ENCODE peak calls at places on chromosomes 5 and 9, in four cellular contexts. One of them, this sample, is unnamed.

GRCh38 chr9:121528642-121529041 is 29.0 kb upstream of the GGTA1 start:
- DNase-seq in prostate gland: no peak
- DNase-seq in upper lobe of right lung: no peak
- DNase-seq in endodermal cell: no peak
- DNase-seq in this sample: no peak

GRCh38 chr9:94082956-94083355 is 1.3 kb upstream of the PTPDC1 start:
- DNase-seq in prostate gland: no peak
- DNase-seq in upper lobe of right lung: no peak
- DNase-seq in endodermal cell: no peak
- DNase-seq in this sample: no peak

GRCh38 chr5:107370569-107370968 is 300.2 kb downstream of the EFNA5 start:
- DNase-seq in prostate gland: no peak
- DNase-seq in upper lobe of right lung: no peak
- DNase-seq in endodermal cell: no peak
- DNase-seq in this sample: no peak

GRCh38 chr5:33582417-33582816 is 141.7 kb downstream of the TARS1 start:
- DNase-seq in prostate gland: no peak
- DNase-seq in upper lobe of right lung: no peak
- DNase-seq in endodermal cell: no peak
- DNase-seq in this sample: no peak

GRCh38 chr5:139817970-139818369 is 22.4 kb downstream of the PSD2 start:
- DNase-seq in prostate gland: no peak
- DNase-seq in upper lobe of right lung: peak; percentile 15
- DNase-seq in endodermal cell: no peak
- DNase-seq in this sample: no peak

GRCh38 chr5:10797246-10797645 is 36.2 kb upstream of the DAP start:
- DNase-seq in prostate gland: no peak
- DNase-seq in upper lobe of right lung: no peak
- DNase-seq in endodermal cell: no peak
- DNase-seq in this sample: no peak

GRCh38 chr5:154829589-154830218 is 20.7 kb downstream of the FAXDC2 start:
- DNase-seq in prostate gland: peak; percentile 70
- DNase-seq in upper lobe of right lung: peak; percentile 71
- DNase-seq in endodermal cell: no peak
- DNase-seq in this sample: no peak

GRCh38 chr5:125199968-125200841 is 453.8 kb upstream of the ZNF608 start:
- DNase-seq in prostate gland: no peak
- DNase-seq in upper lobe of right lung: no peak
- DNase-seq in endodermal cell: peak; percentile 64
- DNase-seq in this sample: no peak

GRCh38 chr9:115146581-115147021 is 28.6 kb upstream of the TNC start:
- DNase-seq in prostate gland: peak; percentile 6
- DNase-seq in upper lobe of right lung: no peak
- DNase-seq in endodermal cell: no peak
- DNase-seq in this sample: no peak

GRCh38 chr9:84668204-84669007 is 1.1 kb upstream of the NTRK2 start:
- DNase-seq in prostate gland: no peak
- DNase-seq in upper lobe of right lung: peak; percentile 76
- DNase-seq in endodermal cell: peak; percentile 95
- DNase-seq in this sample: peak; percentile 87

GRCh38 chr5:20555034-20555433 is 567.0 kb upstream of the CDH18 start:
- DNase-seq in prostate gland: no peak
- DNase-seq in upper lobe of right lung: no peak
- DNase-seq in endodermal cell: no peak
- DNase-seq in this sample: no peak

GRCh38 chr9:35808433-35808832 is 3.6 kb downstream of the SPAG8 start:
- DNase-seq in prostate gland: no peak
- DNase-seq in upper lobe of right lung: no peak
- DNase-seq in endodermal cell: no peak
- DNase-seq in this sample: no peak

GRCh38 chr5:158058208-158058607 is 199.3 kb upstream of the CLINT1 start:
- DNase-seq in prostate gland: no peak
- DNase-seq in upper lobe of right lung: no peak
- DNase-seq in endodermal cell: no peak
- DNase-seq in this sample: no peak

GRCh38 chr5:31106742-31107546 is 86.5 kb upstream of the CDH6 start:
- DNase-seq in prostate gland: no peak
- DNase-seq in upper lobe of right lung: no peak
- DNase-seq in endodermal cell: no peak
- DNase-seq in this sample: no peak
- H3K4me3 ChIP-seq in prostate gland: no peak overlapping the region
- H3K4me3 ChIP-seq in upper lobe of right lung: no peak overlapping the region
- H3K4me3 ChIP-seq in endodermal cell: peak overlapping the region; percentile 69
- H3K4me3 ChIP-seq in this sample: no peak overlapping the region

GRCh38 chr5:77873239-77873638 is 97.1 kb upstream of the TBCA start:
- DNase-seq in prostate gland: no peak
- DNase-seq in upper lobe of right lung: no peak
- DNase-seq in endodermal cell: no peak
- DNase-seq in this sample: no peak

GRCh38 chr5:77871946-77872345 is 95.8 kb upstream of the TBCA start:
- DNase-seq in prostate gland: no peak
- DNase-seq in upper lobe of right lung: no peak
- DNase-seq in endodermal cell: peak; percentile 66
- DNase-seq in this sample: no peak

GRCh38 chr5:77869115-77869798 is 93.1 kb upstream of the TBCA start:
- DNase-seq in prostate gland: no peak
- DNase-seq in upper lobe of right lung: no peak
- DNase-seq in endodermal cell: no peak
- DNase-seq in this sample: no peak

GRCh38 chr5:77867914-77868313 is 91.8 kb upstream of the TBCA start:
- DNase-seq in prostate gland: no peak
- DNase-seq in upper lobe of right lung: no peak
- DNase-seq in endodermal cell: no peak
- DNase-seq in this sample: no peak

GRCh38 chr5:77871016-77871415 is 94.9 kb upstream of the TBCA start:
- DNase-seq in prostate gland: no peak
- DNase-seq in upper lobe of right lung: no peak
- DNase-seq in endodermal cell: no peak
- DNase-seq in this sample: no peak
- H3K27ac ChIP-seq in prostate gland: no peak overlapping the region
- H3K27ac ChIP-seq in upper lobe of right lung: no peak overlapping the region
- H3K27ac ChIP-seq in endodermal cell: no peak overlapping the region
- H3K27ac ChIP-seq in this sample: no peak overlapping the region

GRCh38 chr5:60887096-60887495 is 43.0 kb upstream of the ELOVL7 start:
- DNase-seq in prostate gland: no peak
- DNase-seq in upper lobe of right lung: no peak
- DNase-seq in endodermal cell: no peak
- DNase-seq in this sample: no peak

GRCh38 chr5:60886158-60886557 is 42.1 kb upstream of the ELOVL7 start:
- DNase-seq in prostate gland: no peak
- DNase-seq in upper lobe of right lung: no peak
- DNase-seq in endodermal cell: no peak
- DNase-seq in this sample: no peak

GRCh38 chr5:60888359-60889061 is 44.4 kb upstream of the ELOVL7 start:
- DNase-seq in prostate gland: no peak
- DNase-seq in upper lobe of right lung: no peak
- DNase-seq in endodermal cell: no peak
- DNase-seq in this sample: no peak

GRCh38 chr5:60883229-60883628 is 39.2 kb upstream of the ELOVL7 start:
- DNase-seq in prostate gland: no peak
- DNase-seq in upper lobe of right lung: no peak
- DNase-seq in endodermal cell: no peak
- DNase-seq in this sample: no peak
- TF ChIP-seq CTCF in prostate gland: peak; percentile 45
- TF ChIP-seq CTCF in upper lobe of right lung: peak; percentile 34
- TF ChIP-seq CTCF in endodermal cell: peak; percentile 77
- TF ChIP-seq CTCF in this sample: no peak

GRCh38 chr5:159743234-159743633 is 173.0 kb upstream of the ADRA1B start:
- DNase-seq in prostate gland: no peak
- DNase-seq in upper lobe of right lung: no peak
- DNase-seq in endodermal cell: no peak
- DNase-seq in this sample: no peak
- H3K4me3 ChIP-seq in prostate gland: no peak overlapping the region
- H3K4me3 ChIP-seq in upper lobe of right lung: no peak overlapping the region
- H3K4me3 ChIP-seq in endodermal cell: no peak overlapping the region
- H3K4me3 ChIP-seq in this sample: no peak overlapping the region

DNA sequence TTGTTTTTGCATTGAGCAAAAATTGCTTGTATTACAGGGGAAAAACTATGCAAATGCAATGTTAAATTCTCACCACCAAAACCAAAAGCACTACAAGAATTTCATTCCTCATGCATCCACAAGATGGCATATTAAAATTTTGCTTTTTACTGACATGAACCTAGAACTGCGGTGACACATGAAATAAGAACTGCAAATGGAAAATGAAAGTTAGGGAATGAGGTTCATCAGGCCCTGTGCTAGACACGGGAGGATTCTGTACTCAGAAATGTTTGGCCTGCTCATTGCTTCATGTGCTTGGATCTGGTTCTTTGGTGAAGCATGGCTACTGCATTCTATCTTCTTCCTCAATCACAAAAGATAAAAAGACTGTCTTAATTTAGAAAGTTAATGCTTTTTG is 9.1 kb upstream of the RFK start:
- DNase-seq in prostate gland: no peak
- DNase-seq in upper lobe of right lung: no peak
- DNase-seq in endodermal cell: no peak
- DNase-seq in this sample: no peak
- H3K27ac ChIP-seq in prostate gland: no peak overlapping the region
- H3K27ac ChIP-seq in upper lobe of right lung: peak overlapping the region; percentile 24
- H3K27ac ChIP-seq in endodermal cell: no peak overlapping the region
- H3K27ac ChIP-seq in this sample: peak overlapping the region; percentile 60

DNA sequence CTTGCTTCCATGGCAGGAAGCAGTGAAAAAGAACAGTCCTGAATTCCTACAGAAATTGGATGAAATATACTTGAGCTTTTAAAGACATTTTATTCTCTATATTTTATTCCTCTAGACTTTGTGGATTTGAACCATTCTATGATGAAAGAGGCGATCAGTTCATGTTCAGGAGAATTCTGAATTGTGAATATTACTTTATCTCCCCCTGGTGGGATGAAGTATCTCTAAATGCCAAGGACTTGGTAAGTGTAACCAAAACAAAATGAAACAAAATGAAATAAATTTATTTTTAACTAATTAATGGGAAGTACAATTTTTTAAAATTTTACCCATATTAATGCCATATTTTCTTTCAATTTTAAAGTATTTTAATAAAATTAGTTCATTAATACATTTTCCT is 34.1 kb downstream of the STARD4 start:
- DNase-seq in prostate gland: no peak
- DNase-seq in upper lobe of right lung: no peak
- DNase-seq in endodermal cell: no peak
- DNase-seq in this sample: no peak
- TF ChIP-seq CTCF in prostate gland: no peak
- TF ChIP-seq CTCF in upper lobe of right lung: no peak
- TF ChIP-seq CTCF in endodermal cell: peak; percentile 39
- TF ChIP-seq CTCF in this sample: no peak

This sample was measured in coronary artery.